ENCODE peak calls at places on chromosome 1, in six cellular contexts. U is CD8-positive, alpha-beta T cell; C is substantia nigra; X is ovary; T is psoas muscle; Z is adrenal gland. N is an unnamed sample.

GRCh38 chr1:84949664-84950063 is 47.2 kb downstream of the MCOLN2 start:
- DNase-seq in Z (no peak), T (no peak), X (no peak), C (no peak), U (no peak), N (no peak)

GRCh38 chr1:7956218-7957032 is 5.1 kb upstream of the PARK7 start:
- DNase-seq in Z (no peak), X (no peak), T (no peak), U (no peak), C (no peak), N (no peak)

GRCh38 chr1:26580116-26580515 is 50.6 kb downstream of the RPS6KA1 start:
- DNase-seq in X (no peak), U (no peak), T (no peak), Z (no peak), C (no peak), N (no peak)

GRCh38 chr1:5597991-5598823 is 394.0 kb downstream of the NPHP4 start:
- DNase-seq in T (peak), U (no peak), Z (no peak), X (no peak), C (no peak), N (no peak)

GRCh38 chr1:14113841-14114567 is 414.0 kb downstream of the PRDM2 start:
- DNase-seq in U (no peak), Z (peak), X (no peak), T (peak), C (peak), N (peak)

GRCh38 chr1:31154632-31155215 is 85.0 kb downstream of the NKAIN1 start:
- DNase-seq in T (peak), X (peak), Z (peak), U (peak), C (peak), N (peak)

GRCh38 chr1:216535059-216535458 is 111.8 kb upstream of the USH2A start:
- DNase-seq in Z (no peak), T (no peak), C (no peak), U (no peak), X (no peak), N (no peak)

GRCh38 chr1:181469829-181470228 is 13.5 kb upstream of the CACNA1E start:
- DNase-seq in X (peak), C (no peak), U (no peak), T (no peak), Z (peak), N (no peak)

GRCh38 chr1:31708324-31708723 is 4.5 kb upstream of the COL16A1 start:
- DNase-seq in X (no peak), Z (no peak), U (no peak), T (no peak), C (no peak), N (no peak)

GRCh38 chr1:68313736-68314594 is 81.6 kb upstream of the WLS start:
- DNase-seq in T (no peak), Z (no peak), U (no peak), C (no peak), X (no peak), N (no peak)

GRCh38 chr1:221217029-221217428 is 337.8 kb downstream of the HLX start:
- DNase-seq in X (no peak), T (no peak), U (no peak), C (no peak), Z (no peak), N (no peak)

GRCh38 chr1:97925161-97925560 is 4.3 kb upstream of the DPYD start:
- DNase-seq in X (no peak), C (no peak), Z (no peak), T (no peak), U (no peak), N (no peak)

GRCh38 chr1:21910528-21911204 is 26.4 kb downstream of the HSPG2 start:
- DNase-seq in T (no peak), Z (no peak), C (no peak), X (no peak), U (no peak), N (no peak)

GRCh38 chr1:175783126-175783722 is 39.8 kb upstream of the TNR start:
- DNase-seq in T (no peak), Z (no peak), U (no peak), X (no peak), C (no peak), N (no peak)

GRCh38 chr1:100463809-100464424 is 74.0 kb upstream of the GPR88 start:
- DNase-seq in T (peak), Z (peak), X (peak), C (peak), U (peak), N (peak)

GRCh38 chr1:76038306-76039004 is 36.1 kb upstream of the ST6GALNAC3 start:
- DNase-seq in U (no peak), T (no peak), Z (no peak), C (no peak), X (no peak), N (no peak)

GRCh38 chr1:230317823-230318819 is 108.0 kb downstream of the PGBD5 start:
- DNase-seq in X (no peak), Z (peak), T (peak), C (no peak), U (no peak), N (no peak)

GRCh38 chr1:93616221-93616995 is 65.2 kb downstream of the BCAR3 start:
- DNase-seq in X (no peak), Z (no peak), U (no peak), T (no peak), C (no peak), N (no peak)

GRCh38 chr1:227315500-227316346 is 2.6 kb downstream of the CDC42BPA start:
- DNase-seq in T (peak), Z (peak), U (no peak), X (peak), C (no peak), N (no peak)

GRCh38 chr1:97243973-97244560 is 522.5 kb downstream of the PTBP2 start:
- DNase-seq in X (no peak), T (no peak), C (no peak), U (no peak), Z (no peak), N (no peak)

DNA sequence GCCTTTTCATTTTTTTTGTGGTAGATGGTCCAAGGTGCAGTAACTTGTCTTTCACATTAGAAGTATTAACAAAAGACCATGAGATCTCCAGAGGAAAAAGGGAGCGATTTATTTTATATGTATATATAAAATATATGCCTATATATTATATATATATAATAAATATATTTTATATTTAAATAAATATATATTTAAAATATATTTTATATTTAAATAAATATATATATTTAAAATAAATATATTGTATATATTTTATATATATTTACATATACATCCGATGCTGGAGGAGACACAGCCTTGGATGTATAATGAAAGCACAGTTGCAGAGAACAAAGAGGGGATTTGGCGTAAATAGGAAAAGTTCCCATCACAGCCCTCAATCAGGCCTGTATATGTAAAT is 182.1 kb downstream of the KCNK2 start:
- DNase-seq in Z (no peak), U (no peak), X (no peak), T (no peak), C (no peak), N (no peak)
- H3K27ac ChIP-seq in Z (no peak), U (no peak), X (no peak), T (no peak), C (no peak), N (no peak)

GRCh38 chr1:108878678-108879077 is 1.9 kb downstream of the GPSM2 start:
- DNase-seq in X (no peak), U (no peak), T (no peak), Z (no peak), C (no peak), N (no peak)

GRCh38 chr1:108882837-108883236 is 6.1 kb downstream of the GPSM2 start:
- DNase-seq in T (no peak), C (no peak), X (no peak), U (no peak), Z (no peak), N (no peak)

GRCh38 chr1:108877858-108878257 is 1.1 kb downstream of the GPSM2 start:
- DNase-seq in C (no peak), U (no peak), X (no peak), T (no peak), Z (peak), N (no peak)

GRCh38 chr1:108880850-108881249 is 4.1 kb downstream of the GPSM2 start:
- DNase-seq in C (no peak), X (no peak), T (no peak), Z (no peak), U (no peak), N (no peak)

GRCh38 chr1:108881369-108881768 is 4.6 kb downstream of the GPSM2 start:
- DNase-seq in X (no peak), Z (no peak), C (no peak), U (no peak), T (no peak), N (no peak)
- H3K27ac ChIP-seq in X (no peak), Z (no peak), C (no peak), U (no peak), T (no peak), N (no peak)

DNA sequence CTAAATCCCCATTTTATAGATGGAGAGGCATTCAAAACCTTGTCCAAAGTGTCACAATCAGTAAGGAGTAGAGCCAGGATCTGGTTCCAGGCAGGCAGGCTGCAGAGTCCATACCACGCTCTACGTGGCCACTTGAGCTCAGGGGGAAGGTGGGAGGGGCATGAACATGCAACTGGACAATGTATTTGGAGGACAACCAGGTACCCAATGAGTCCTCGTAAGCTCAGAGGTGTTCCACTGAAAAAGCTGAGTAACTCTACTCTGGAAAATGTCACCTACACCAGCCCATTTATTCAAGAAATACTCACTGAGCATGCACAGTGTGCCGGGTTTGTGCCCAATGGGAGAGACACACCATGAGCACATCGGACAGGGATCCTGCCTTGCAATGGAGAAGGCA is 11.2 kb upstream of the GUCA2B start:
- DNase-seq in C (no peak), Z (no peak), T (no peak), X (no peak), U (no peak), N (no peak)
- H3K27ac ChIP-seq in C (no peak), Z (no peak), T (no peak), X (no peak), U (no peak), N (no peak)

DNA sequence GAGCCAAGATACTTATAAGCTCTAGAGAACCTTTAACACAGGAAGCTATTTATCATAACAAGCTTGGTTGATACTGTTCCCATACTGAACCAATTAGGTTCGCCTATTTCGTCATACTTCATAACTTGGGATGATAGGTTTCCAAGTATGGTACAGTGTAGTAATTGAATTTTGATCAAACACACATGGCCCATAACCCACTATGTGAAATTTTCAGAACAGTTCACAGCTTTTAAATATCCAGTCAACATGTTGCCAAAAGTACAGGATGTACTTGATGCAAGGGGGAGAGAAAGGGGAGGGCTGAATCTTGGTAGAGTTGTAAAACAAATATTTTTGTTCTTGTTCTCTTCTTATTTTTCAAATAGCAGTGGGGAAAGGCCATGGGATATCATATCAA is 86.6 kb downstream of the TM2D1 start:
- DNase-seq in Z (no peak), X (peak), T (no peak), U (no peak), C (no peak), N (no peak)
- H3K27ac ChIP-seq in Z (peak), X (no peak), T (no peak), U (no peak), C (no peak), N (no peak)

N was measured in caudate nucleus.